ENCODE peak calls at places on chromosomes 6 and 20, in four cellular contexts. One of them, this sample, is unnamed.

GRCh38 chr6:36793913-36794703 is 45.1 kb downstream of the CPNE5 start:
- DNase-seq in nephron progenitor cell: peak
- DNase-seq in HFFc6: no peak
- DNase-seq in tibial artery: no peak
- DNase-seq in this sample: no peak

GRCh38 chr20:28562510-28562898 is 2695.0 kb upstream of the DEFB115 start:
- DNase-seq in nephron progenitor cell: no peak
- DNase-seq in HFFc6: peak
- DNase-seq in tibial artery: no peak
- DNase-seq in this sample: peak

GRCh38 chr6:167997642-167998041 is at the start of gene KIF25:
- DNase-seq in nephron progenitor cell: no peak
- DNase-seq in HFFc6: no peak
- DNase-seq in tibial artery: no peak
- DNase-seq in this sample: no peak

GRCh38 chr6:6751197-6751596 is 162.7 kb downstream of the LY86 start:
- DNase-seq in nephron progenitor cell: no peak
- DNase-seq in HFFc6: no peak
- DNase-seq in tibial artery: no peak
- DNase-seq in this sample: no peak

GRCh38 chr6:79089552-79090404 is 11.7 kb upstream of the PHIP start:
- DNase-seq in nephron progenitor cell: no peak
- DNase-seq in HFFc6: no peak
- DNase-seq in tibial artery: no peak
- DNase-seq in this sample: no peak

GRCh38 chr6:41175084-41175483 is 12.2 kb upstream of the TREM2 start:
- DNase-seq in nephron progenitor cell: no peak
- DNase-seq in HFFc6: no peak
- DNase-seq in tibial artery: no peak
- DNase-seq in this sample: no peak

GRCh38 chr6:37077459-37078296 is 72.2 kb downstream of the FGD2 start:
- DNase-seq in nephron progenitor cell: peak
- DNase-seq in HFFc6: peak
- DNase-seq in tibial artery: peak
- DNase-seq in this sample: peak

GRCh38 chr20:37816003-37816402 is 86.9 kb upstream of the VSTM2L start:
- DNase-seq in nephron progenitor cell: no peak
- DNase-seq in HFFc6: no peak
- DNase-seq in tibial artery: no peak
- DNase-seq in this sample: no peak

GRCh38 chr20:8133816-8134451 is 1.9 kb downstream of the PLCB1 start:
- DNase-seq in nephron progenitor cell: no peak
- DNase-seq in HFFc6: no peak
- DNase-seq in tibial artery: no peak
- DNase-seq in this sample: no peak

GRCh38 chr20:63453029-63453523 is 19.4 kb downstream of the KCNQ2 start:
- DNase-seq in nephron progenitor cell: no peak
- DNase-seq in HFFc6: no peak
- DNase-seq in tibial artery: no peak
- DNase-seq in this sample: no peak

GRCh38 chr20:50487397-50487796 is 22.8 kb upstream of the PTPN1 start:
- DNase-seq in nephron progenitor cell: no peak
- DNase-seq in HFFc6: no peak
- DNase-seq in tibial artery: no peak
- DNase-seq in this sample: no peak

GRCh38 chr20:17518339-17519052 is 12.7 kb downstream of the BFSP1 start:
- DNase-seq in nephron progenitor cell: peak
- DNase-seq in HFFc6: no peak
- DNase-seq in tibial artery: no peak
- DNase-seq in this sample: no peak

GRCh38 chr20:63028461-63028921 is 21.7 kb upstream of the BHLHE23 start:
- DNase-seq in nephron progenitor cell: no peak
- DNase-seq in HFFc6: no peak
- DNase-seq in tibial artery: no peak
- DNase-seq in this sample: no peak

GRCh38 chr6:95017922-95018321 is 559.4 kb upstream of the MANEA start:
- DNase-seq in nephron progenitor cell: peak
- DNase-seq in HFFc6: no peak
- DNase-seq in tibial artery: no peak
- DNase-seq in this sample: no peak

GRCh38 chr20:61299613-61300012 is 47.6 kb downstream of the CDH4 start:
- DNase-seq in nephron progenitor cell: no peak
- DNase-seq in HFFc6: no peak
- DNase-seq in tibial artery: no peak
- DNase-seq in this sample: no peak

GRCh38 chr6:70673601-70674000 is 5.9 kb downstream of the SMAP1 start:
- DNase-seq in nephron progenitor cell: no peak
- DNase-seq in HFFc6: no peak
- DNase-seq in tibial artery: no peak
- DNase-seq in this sample: peak

GRCh38 chr20:46807998-46808397 is 86.6 kb upstream of the EYA2 start:
- DNase-seq in nephron progenitor cell: no peak
- DNase-seq in HFFc6: no peak
- DNase-seq in tibial artery: no peak
- DNase-seq in this sample: no peak

GRCh38 chr20:2753456-2754040 is 46.9 kb downstream of the CPXM1 start:
- DNase-seq in nephron progenitor cell: no peak
- DNase-seq in HFFc6: no peak
- DNase-seq in tibial artery: no peak
- DNase-seq in this sample: no peak

GRCh38 chr20:10367425-10367920 is 66.5 kb downstream of the MKKS start:
- DNase-seq in nephron progenitor cell: no peak
- DNase-seq in HFFc6: no peak
- DNase-seq in tibial artery: no peak
- DNase-seq in this sample: no peak

GRCh38 chr6:139376054-139376355 is 1.6 kb upstream of the CITED2 start:
- DNase-seq in nephron progenitor cell: no peak
- DNase-seq in HFFc6: no peak
- DNase-seq in tibial artery: peak
- DNase-seq in this sample: no peak

GRCh38 chr6:125114248-125114858 is 39.2 kb upstream of the TPD52L1 start:
- DNase-seq in nephron progenitor cell: peak
- DNase-seq in HFFc6: peak
- DNase-seq in tibial artery: no peak
- DNase-seq in this sample: peak

GRCh38 chr6:140494321-140495085 is 1120.1 kb upstream of the CITED2 start:
- DNase-seq in nephron progenitor cell: no peak
- DNase-seq in HFFc6: peak
- DNase-seq in tibial artery: no peak
- DNase-seq in this sample: no peak

GRCh38 chr6:154474636-154475428 is 35.7 kb downstream of the CNKSR3 start:
- DNase-seq in nephron progenitor cell: no peak
- DNase-seq in HFFc6: peak
- DNase-seq in tibial artery: peak
- DNase-seq in this sample: peak

GRCh38 chr6:3506195-3506594 is 49.3 kb upstream of the SLC22A23 start:
- DNase-seq in nephron progenitor cell: no peak
- DNase-seq in HFFc6: no peak
- DNase-seq in tibial artery: no peak
- DNase-seq in this sample: no peak

GRCh38 chr6:165662671-165663282 is at the start of gene PDE10A:
- DNase-seq in nephron progenitor cell: peak
- DNase-seq in HFFc6: no peak
- DNase-seq in tibial artery: peak
- DNase-seq in this sample: peak

GRCh38 chr6:130524552-130524951 is 158.7 kb downstream of the TMEM200A start:
- DNase-seq in nephron progenitor cell: no peak
- DNase-seq in HFFc6: no peak
- DNase-seq in tibial artery: no peak
- DNase-seq in this sample: no peak

GRCh38 chr6:158654498-158654897 is 4.6 kb downstream of the SYTL3 start:
- DNase-seq in nephron progenitor cell: no peak
- DNase-seq in HFFc6: peak
- DNase-seq in tibial artery: peak
- DNase-seq in this sample: peak

GRCh38 chr20:49896204-49896603 is 19.1 kb downstream of the SPATA2 start:
- DNase-seq in nephron progenitor cell: no peak
- DNase-seq in HFFc6: no peak
- DNase-seq in tibial artery: peak
- DNase-seq in this sample: no peak

This sample was measured in brain microvascular endothelial cell.